ENCODE peak calls at places on chromosomes 11 and 22, in six cellular contexts. M is fibroblast of pulmonary artery, A is A549, G is GM12865, L is adrenal gland, X is skeletal muscle cell. F is an unnamed sample.

GRCh38 chr11:41494716-41495115 is 35.3 kb upstream of the LRRC4C start:
- DNase-seq in M (no peak), A (no peak), G (no peak), L (no peak), X (no peak), F (no peak)

GRCh38 chr11:45233121-45233803 is 52.9 kb downstream of the SYT13 start:
- DNase-seq in M (peak; percentile 66), A (peak; percentile 61), G (peak; percentile 66), L (peak; percentile 69), X (no peak), F (no peak)

GRCh38 chr22:46582281-46582811 is 37.8 kb upstream of the GRAMD4 start:
- DNase-seq in M (no peak), A (no peak), G (no peak), L (peak; percentile 5), X (no peak), F (no peak)

GRCh38 chr11:64864473-64865285 is 13.7 kb downstream of the EHD1 start:
- DNase-seq in M (peak; percentile 87), A (no peak), G (peak; percentile 90), L (peak; percentile 58), X (peak; percentile 90), F (no peak)

GRCh38 chr11:45756384-45757010 is 48.5 kb upstream of the SLC35C1 start:
- DNase-seq in M (no peak), A (no peak), G (no peak), L (no peak), X (no peak), F (no peak)

GRCh38 chr11:75428301-75428724 is 4.7 kb downstream of the KLHL35 start:
- DNase-seq in M (peak; percentile 86), A (no peak), G (peak; percentile 50), L (peak; percentile 92), X (peak; percentile 60), F (no peak)

GRCh38 chr11:18633256-18634139 is 644 bp downstream of the SPTY2D1 start:
- DNase-seq in M (peak; percentile 3), A (no peak), G (peak; percentile 91), L (peak; percentile 21), X (no peak), F (no peak)

GRCh38 chr22:45784357-45785277 is 113.0 kb downstream of the ATXN10 start:
- DNase-seq in M (no peak), A (peak; percentile 39), G (peak; percentile 37), L (no peak), X (no peak), F (no peak)

GRCh38 chr22:47517062-47517461 is 754.6 kb downstream of the TBC1D22A start:
- DNase-seq in M (no peak), A (no peak), G (no peak), L (no peak), X (no peak), F (no peak)

GRCh38 chr11:119236891-119237290 is 30.8 kb downstream of the CBL start:
- DNase-seq in M (peak; percentile 14), A (no peak), G (no peak), L (no peak), X (no peak), F (no peak)

GRCh38 chr11:61691378-61692156 is 11.4 kb downstream of the DAGLA start:
- DNase-seq in M (no peak), A (no peak), G (no peak), L (no peak), X (no peak), F (no peak)

GRCh38 chr11:122656073-122656630 is 630 bp downstream of the UBASH3B start:
- DNase-seq in M (peak; percentile 56), A (peak; percentile 53), G (peak; percentile 35), L (peak; percentile 55), X (no peak), F (no peak)

GRCh38 chr11:126152586-126152985 is 58.9 kb downstream of the RPUSD4 start:
- DNase-seq in M (no peak), A (no peak), G (no peak), L (no peak), X (no peak), F (no peak)

GRCh38 chr22:46071451-46072029 is 78.8 kb upstream of the PPARA start:
- DNase-seq in M (peak; percentile 96), A (peak; percentile 92), G (peak; percentile 83), L (peak; percentile 97), X (peak; percentile 77), F (no peak)

DNA sequence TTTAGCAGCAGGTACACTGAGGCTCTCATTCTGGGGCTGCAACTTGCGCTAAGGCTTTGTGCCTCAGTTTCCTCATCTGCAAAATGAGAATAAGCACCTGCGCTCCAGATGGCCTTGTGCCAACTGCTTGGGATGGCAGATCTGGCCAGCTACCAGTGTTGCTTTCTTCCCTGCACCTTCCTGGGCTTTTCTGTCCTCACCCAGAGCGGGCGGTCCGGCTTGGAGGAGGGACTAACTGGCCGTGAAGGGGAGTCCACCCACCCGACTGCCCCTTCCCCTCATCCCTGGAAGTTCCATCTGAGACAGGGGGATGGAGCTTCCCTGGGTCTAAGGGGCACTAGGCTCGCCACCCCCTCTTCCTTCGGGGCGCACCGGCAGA is 3.5 kb downstream of the SLC16A8 start:
- DNase-seq in M (no peak), A (no peak), G (no peak), L (no peak), X (no peak), F (no peak)
- H3K4me3 ChIP-seq in M (no peak overlapping the region), A (no peak overlapping the region), G (no peak overlapping the region), L (peak overlapping the region; percentile 52), X (peak overlapping the region; percentile 42), F (no peak overlapping the region)

DNA sequence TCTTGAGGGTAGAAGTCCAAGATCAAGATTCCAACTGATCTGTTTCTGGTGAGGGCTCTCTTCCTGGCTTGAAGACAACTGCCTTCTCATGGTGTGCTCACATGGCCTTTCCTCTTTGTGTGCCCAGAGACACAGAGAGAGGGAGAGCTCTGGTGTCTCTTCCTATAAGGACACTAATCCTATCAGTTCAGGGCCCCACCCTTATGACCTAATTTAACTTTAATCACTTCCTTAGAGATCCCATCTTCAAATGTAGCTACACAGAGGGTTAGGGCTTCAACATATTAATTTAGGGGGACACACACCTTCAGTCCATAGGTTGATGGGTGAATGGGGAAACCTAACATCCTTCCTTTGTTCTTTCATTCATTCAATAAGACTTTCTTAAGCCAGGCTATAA is 144.6 kb downstream of the MN1 start:
- DNase-seq in M (no peak), A (no peak), G (no peak), L (no peak), X (no peak), F (no peak)
- H3K4me3 ChIP-seq in M (no peak overlapping the region), A (no peak overlapping the region), G (no peak overlapping the region), L (no peak overlapping the region), X (no peak overlapping the region), F (no peak overlapping the region)

DNA sequence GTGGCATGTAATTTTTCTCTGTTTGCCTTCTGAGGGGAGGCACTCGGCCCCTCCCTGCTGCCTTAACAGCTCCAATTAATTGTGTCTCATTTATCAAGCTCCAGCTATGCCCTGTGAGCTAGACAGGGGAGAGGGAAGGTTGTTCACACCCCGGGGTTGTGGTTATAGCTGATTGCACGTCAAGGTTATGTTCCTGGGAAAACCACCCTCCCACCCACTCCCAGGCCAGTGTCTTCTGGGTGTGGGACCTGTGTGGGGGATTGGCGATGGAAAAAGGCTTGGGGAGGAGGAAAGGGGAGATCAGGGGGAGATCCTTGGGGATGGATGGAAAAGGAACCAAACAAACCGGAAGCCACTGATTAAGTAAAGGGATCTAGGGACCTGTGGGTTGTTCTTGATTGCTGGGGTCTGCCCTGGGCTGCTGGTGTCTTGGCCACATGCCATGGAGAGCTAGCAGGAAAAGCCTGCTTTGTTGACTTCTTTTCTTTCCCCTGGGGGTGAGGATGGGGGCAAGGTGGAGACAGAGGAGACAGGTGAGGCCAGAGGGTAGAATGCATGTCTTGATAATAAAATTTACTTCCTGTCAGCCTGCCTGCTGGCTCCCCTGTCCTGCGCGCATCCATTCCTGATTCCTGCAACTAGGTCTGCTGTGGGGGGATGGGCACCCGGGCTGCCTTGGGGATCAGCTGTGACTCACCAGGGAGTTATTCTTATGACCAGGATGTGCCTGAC is 13.5 kb upstream of the SORL1-AS1 start:
- DNase-seq in M (peak; percentile 89), A (peak; percentile 89), G (peak; percentile 73), L (peak; percentile 97), X (peak; percentile 74), F (peak; percentile 95)
- H3K4me3 ChIP-seq in M (no peak overlapping the region), A (no peak overlapping the region), G (peak overlapping the region; percentile 10), L (peak overlapping the region; percentile 24), X (no peak overlapping the region), F (peak overlapping the region; percentile 34)

DNA sequence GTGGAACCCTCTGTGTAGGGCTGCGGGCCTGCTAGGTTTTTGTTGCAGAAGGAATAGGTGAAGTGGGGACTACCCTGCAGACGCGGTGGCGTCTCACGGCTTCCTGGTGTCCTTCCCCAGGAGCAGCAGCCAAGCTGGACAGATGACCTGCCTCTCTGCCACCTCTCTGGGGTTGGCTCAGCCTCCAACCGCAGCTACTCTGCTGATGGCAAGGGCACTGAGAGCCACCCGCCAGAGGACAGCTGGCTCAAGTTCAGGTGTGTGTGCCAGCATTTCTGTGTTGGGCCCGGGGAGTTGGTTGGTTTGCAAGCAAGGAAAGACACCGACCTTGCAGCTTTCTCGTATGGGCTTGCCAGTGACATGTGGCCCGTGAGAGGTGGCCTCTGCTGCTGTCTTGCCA is 15.3 kb downstream of the TAB1 start:
- DNase-seq in M (no peak), A (no peak), G (no peak), L (peak; percentile 78), X (no peak), F (no peak)
- H3K4me3 ChIP-seq in M (no peak overlapping the region), A (no peak overlapping the region), G (no peak overlapping the region), L (no peak overlapping the region), X (no peak overlapping the region), F (no peak overlapping the region)

DNA sequence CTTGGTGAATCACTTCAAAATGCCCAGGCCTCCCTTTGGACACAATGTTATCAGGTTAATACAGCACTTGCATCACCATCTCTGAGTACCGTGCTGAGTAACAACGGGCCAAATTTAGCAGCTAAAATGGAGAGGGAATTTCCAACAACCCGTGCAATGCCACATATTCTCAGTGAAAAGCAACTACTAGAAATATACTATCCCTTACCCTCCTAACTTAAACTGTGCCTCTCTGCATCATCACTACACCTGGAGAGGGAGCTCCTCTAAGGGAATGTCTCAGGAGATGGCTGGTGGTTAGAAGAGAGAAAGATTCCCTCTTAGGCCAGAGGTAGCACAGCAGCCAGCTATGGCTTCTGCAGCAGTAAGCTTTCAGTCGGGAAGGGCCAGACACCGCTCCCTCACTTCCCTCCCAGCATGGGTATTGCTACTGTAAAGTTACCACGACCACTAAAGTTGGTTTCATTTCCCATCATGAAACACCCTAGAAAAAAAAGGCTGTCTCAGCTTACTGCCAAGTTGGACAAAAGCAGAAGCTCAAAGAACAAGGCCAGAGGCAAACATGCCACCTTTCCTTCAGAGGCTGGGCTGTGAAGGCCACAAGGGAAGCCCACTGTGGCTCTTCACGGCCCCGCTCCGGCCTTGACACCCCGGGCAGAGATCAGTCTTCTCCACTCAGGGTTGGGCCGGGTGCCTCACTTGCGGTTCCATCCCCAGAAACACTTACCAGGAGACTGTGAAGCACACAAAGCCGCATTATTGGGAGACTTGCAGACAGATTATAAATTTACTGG is 3.9 kb downstream of the MAML2 start:
- DNase-seq in M (peak; percentile 82), A (no peak), G (peak; percentile 87), L (peak; percentile 71), X (no peak), F (no peak)
- H3K4me3 ChIP-seq in M (peak overlapping the region; percentile 72), A (no peak overlapping the region), G (peak overlapping the region; percentile 57), L (peak overlapping the region; percentile 90), X (peak overlapping the region; percentile 71), F (peak overlapping the region; percentile 51)